ENCODE peak calls at places on chromosomes 4 and X, in seven cellular contexts. M is dorsolateral prefrontal cortex; F is uterus; O is tibial nerve; L is CD8-positive, alpha-beta T cell; P is PC-9; Y is endodermal cell. A is an unnamed sample.

GRCh38 chr4:47839259-47839658 is 1.4 kb upstream of the CORIN start:
- DNase-seq in M (no peak), L (peak), F (peak), O (peak), Y (no peak), P (no peak), A (no peak)

GRCh38 chr4:5751918-5752802 is 41.2 kb downstream of the EVC start:
- DNase-seq in M (no peak), P (no peak), Y (peak), L (no peak), O (no peak), F (no peak), A (no peak)

GRCh38 chr4:32226201-32226600 is 1506.0 kb downstream of the PCDH7 start:
- DNase-seq in M (no peak), P (no peak), Y (no peak), F (no peak), O (no peak), L (no peak), A (no peak)

GRCh38 chrX:119604778-119605177 is 1.4 kb downstream of the NKRF start:
- DNase-seq in L (no peak), Y (no peak), O (no peak), F (no peak), P (no peak), M (no peak), A (no peak)

GRCh38 chrX:153900806-153901752 is 3.4 kb upstream of the AVPR2 start:
- DNase-seq in Y (peak), P (peak), M (no peak), L (peak), F (peak), O (peak), A (no peak)

GRCh38 chr4:183391204-183391603 is 53.2 kb upstream of the CDKN2AIP start:
- DNase-seq in M (no peak), Y (peak), P (no peak), L (no peak), F (no peak), O (no peak), A (no peak)

GRCh38 chr4:16231570-16232252 is 5.4 kb upstream of the TAPT1 start:
- DNase-seq in Y (no peak), F (no peak), L (no peak), M (no peak), O (no peak), P (no peak), A (no peak)

GRCh38 chrX:21004835-21005234 is 369.4 kb upstream of the CNKSR2 start:
- DNase-seq in Y (no peak), P (no peak), O (no peak), M (no peak), L (no peak), F (no peak), A (no peak)

GRCh38 chrX:40539214-40540142 is 41.3 kb upstream of the ATP6AP2 start:
- DNase-seq in F (peak), O (peak), L (peak), Y (peak), M (no peak), P (no peak), A (peak)

DNA sequence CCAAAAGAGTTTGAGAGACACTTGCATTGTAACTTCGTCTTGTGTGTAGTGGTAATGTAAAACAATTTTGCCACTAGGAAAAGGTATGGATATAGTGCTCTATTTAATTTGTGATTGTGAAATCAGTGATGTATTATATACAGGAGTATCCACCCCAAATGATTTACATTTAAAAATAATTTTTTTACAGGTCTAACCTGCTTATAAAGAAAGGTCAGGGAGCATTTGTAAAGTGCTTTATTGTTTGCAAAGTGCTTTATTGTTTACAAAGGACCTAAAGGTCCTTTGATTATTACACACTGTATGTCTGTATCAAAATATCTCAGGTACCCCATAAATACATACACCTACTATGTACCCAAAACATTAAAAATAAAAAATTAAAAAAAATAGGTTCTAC is 70.3 kb downstream of the DCK start:
- DNase-seq in L (no peak), M (no peak), Y (no peak), P (no peak), F (no peak), O (no peak), A (no peak)
- H3K27ac ChIP-seq in L (no peak), M (no peak), Y (no peak), P (no peak), F (no peak), O (no peak), A (no peak)

GRCh38 chr4:108043536-108043935 is 53.8 kb downstream of the HADH start:
- DNase-seq in F (no peak), P (no peak), O (no peak), L (no peak), M (no peak), Y (peak), A (no peak)

GRCh38 chr4:108045687-108046024 is 56.0 kb downstream of the HADH start:
- DNase-seq in L (no peak), O (peak), M (no peak), F (no peak), Y (no peak), P (no peak), A (peak)

GRCh38 chr4:108047199-108047598 is 57.5 kb downstream of the HADH start:
- DNase-seq in O (no peak), L (no peak), M (no peak), Y (no peak), F (no peak), P (no peak), A (peak)

GRCh38 chr4:108044951-108045686 is 55.4 kb downstream of the HADH start:
- DNase-seq in P (no peak), M (no peak), Y (no peak), O (no peak), F (no peak), L (no peak), A (no peak)

GRCh38 chr4:108042927-108043326 is 53.2 kb downstream of the HADH start:
- DNase-seq in P (no peak), F (no peak), M (no peak), O (no peak), L (no peak), Y (no peak), A (no peak)
- TF ChIP-seq CTCF in P (no peak), F (no peak), M (no peak), O (no peak), L (no peak), Y (no peak), A (no peak)

GRCh38 chrX:152897216-152898144 is at the start of gene ZNF185:
- DNase-seq in L (no peak), P (peak), M (no peak), F (no peak), O (no peak), Y (peak), A (peak)

GRCh38 chrX:152896450-152896849 is 1.4 kb upstream of the ZNF185 start:
- DNase-seq in Y (no peak), F (no peak), P (peak), L (no peak), M (no peak), O (no peak), A (no peak)

GRCh38 chrX:152899111-152899873 is 1.4 kb downstream of the ZNF185 start:
- DNase-seq in P (no peak), O (no peak), F (no peak), M (no peak), Y (peak), L (no peak), A (no peak)

GRCh38 chrX:152899874-152900719 is 2.2 kb downstream of the ZNF185 start:
- DNase-seq in P (no peak), F (no peak), L (no peak), Y (peak), O (no peak), M (peak), A (no peak)

DNA sequence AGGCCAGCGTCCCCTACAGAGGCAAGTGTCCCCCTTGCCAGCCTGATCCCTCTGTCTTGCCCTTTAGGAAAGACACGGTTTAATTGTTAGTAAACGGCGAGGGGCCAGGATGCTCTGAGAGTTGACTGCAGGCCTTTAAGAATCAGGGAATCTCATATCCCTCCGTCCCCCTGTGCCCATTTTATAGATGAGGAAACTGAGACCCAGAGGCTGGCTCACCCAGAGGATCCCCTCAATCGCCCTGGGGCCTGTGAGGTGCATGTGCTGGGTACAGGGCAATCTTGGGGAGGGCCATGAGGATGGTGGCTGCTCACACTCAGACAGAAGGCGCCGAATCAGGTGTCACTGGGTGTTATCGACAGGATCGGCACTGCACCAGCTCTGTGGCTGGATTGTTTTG is 575 bp downstream of the ZNF185 start:
- DNase-seq in M (no peak), Y (peak), O (no peak), P (no peak), F (no peak), L (no peak), A (no peak)
- H3K27ac ChIP-seq in M (no peak), Y (no peak), O (peak), P (no peak), F (no peak), L (no peak), A (no peak)

GRCh38 chr4:133920236-133920635 is 281.4 kb downstream of the PABPC4L start:
- DNase-seq in Y (no peak), P (no peak), L (no peak), M (no peak), O (no peak), F (no peak), A (no peak)

DNA sequence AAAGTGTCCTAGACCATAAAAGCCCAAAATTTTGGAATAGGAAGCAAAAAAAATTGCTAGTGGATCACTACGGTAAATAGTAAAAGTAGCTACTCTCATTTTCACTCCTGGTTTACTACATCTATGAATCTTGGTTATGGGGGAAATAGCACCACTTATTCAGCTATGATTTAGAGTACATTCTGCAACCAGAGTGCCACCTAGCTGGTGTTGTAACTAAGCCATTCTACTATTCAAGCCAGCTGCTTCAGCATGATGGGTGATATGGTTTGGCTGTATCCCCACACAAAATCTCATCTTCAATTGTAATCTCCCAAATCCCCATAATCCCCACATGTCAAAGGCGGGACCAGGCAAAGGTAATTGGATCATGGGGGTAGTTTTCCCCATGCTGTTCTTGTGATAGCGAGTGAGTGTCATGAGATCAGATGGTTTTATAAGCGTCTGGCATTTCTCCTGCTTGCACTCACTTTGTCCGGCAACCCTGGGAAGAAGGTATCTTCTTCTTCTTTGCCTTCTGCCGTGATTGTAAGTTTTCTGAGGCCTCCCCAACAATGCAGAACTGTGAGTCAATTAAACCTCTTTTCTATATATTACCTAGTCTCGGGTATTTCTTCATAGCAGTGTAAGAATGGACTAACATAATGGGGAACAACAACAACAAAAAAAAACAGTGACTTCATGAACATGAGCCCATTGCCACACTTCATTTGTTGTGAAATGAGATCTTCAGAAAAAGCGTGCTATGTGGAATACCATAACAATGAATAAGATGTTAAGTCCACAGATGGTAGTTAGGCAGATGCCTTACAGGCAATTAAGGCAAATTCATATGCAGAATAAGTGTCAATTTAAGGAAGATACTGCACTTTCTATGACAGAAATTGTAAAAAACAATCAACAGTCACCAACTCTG is 280.1 kb downstream of the PABPC4L start:
- DNase-seq in F (no peak), O (no peak), L (no peak), Y (peak), M (no peak), P (no peak), A (no peak)
- TF ChIP-seq CTCF in F (no peak), O (no peak), L (no peak), Y (peak), M (no peak), P (no peak), A (no peak)

A was measured in prostate gland.